ENCODE peak calls at places on chromosomes 11 and 22, in ten cellular contexts. J is dorsolateral prefrontal cortex, B is choroid plexus epithelial cell, R is fibroblast of villous mesenchyme, K is WTC11, P is cardiac fibroblast, N is heart right ventricle, I is uterus, X is left lung, O is IMR-90. Z is an unnamed sample.

GRCh38 chr11:2534131-2534956 is 89.5 kb downstream of the KCNQ1 start:
- DNase-seq in R (no peak), N (no peak), P (no peak), I (no peak), B (peak), O (no peak), J (no peak), X (peak), K (no peak), Z (peak)

GRCh38 chr11:1896895-1897294 is 5.2 kb upstream of the PRR33 start:
- DNase-seq in J (no peak), X (peak), I (no peak), B (no peak), N (peak), R (no peak), O (no peak), K (no peak), P (no peak), Z (peak)

GRCh38 chr11:32326522-32326921 is 108.8 kb downstream of the WT1 start:
- DNase-seq in O (no peak), N (no peak), X (no peak), B (no peak), I (no peak), R (peak), J (no peak), K (no peak), P (peak), Z (no peak)

GRCh38 chr11:129596361-129596760 is 219.3 kb upstream of the TMEM45B start:
- DNase-seq in K (no peak), J (no peak), I (no peak), O (no peak), R (no peak), P (no peak), X (no peak), N (no peak), B (peak), Z (no peak)

GRCh38 chr11:121687961-121688566 is 235.3 kb upstream of the SORL1-AS1 start:
- DNase-seq in I (no peak), N (no peak), J (no peak), O (peak), X (no peak), K (peak), P (peak), R (peak), B (peak), Z (no peak)

GRCh38 chr11:98207086-98207485 is 813.7 kb upstream of the CNTN5 start:
- DNase-seq in I (no peak), B (no peak), P (no peak), X (no peak), O (no peak), K (no peak), R (no peak), J (no peak), N (no peak), Z (no peak)

GRCh38 chr22:44391026-44391425 is 78.3 kb upstream of the SHISAL1 start:
- DNase-seq in O (no peak), N (no peak), P (no peak), R (no peak), B (no peak), I (no peak), J (no peak), X (peak), K (peak), Z (peak)

GRCh38 chr11:2085251-2086066 is 53.7 kb downstream of the IGF2 start:
- DNase-seq in K (no peak), J (no peak), R (no peak), I (no peak), N (no peak), O (no peak), P (no peak), B (no peak), X (no peak), Z (no peak)

GRCh38 chr22:34111210-34111824 is 191.0 kb upstream of the LARGE1 start:
- DNase-seq in K (peak), N (no peak), R (peak), I (peak), B (peak), O (no peak), J (peak), X (no peak), P (peak), Z (no peak)

GRCh38 chr22:42173183-42173926 is 42.7 kb upstream of the CYP2D6 start:
- DNase-seq in O (no peak), J (no peak), R (peak), K (no peak), N (no peak), P (peak), B (no peak), X (no peak), I (no peak), Z (no peak)

GRCh38 chr22:19576460-19577421 is 52.5 kb upstream of the CLDN5 start:
- DNase-seq in O (peak), B (peak), X (no peak), N (peak), I (no peak), K (no peak), P (peak), R (peak), J (no peak), Z (no peak)

GRCh38 chr11:69359735-69360470 is 65.9 kb downstream of the MYEOV start:
- DNase-seq in I (no peak), K (no peak), P (peak), J (no peak), N (no peak), O (peak), B (peak), X (no peak), R (peak), Z (peak)

GRCh38 chr22:29352778-29353177 is 35.6 kb downstream of the AP1B1 start:
- DNase-seq in R (no peak), J (no peak), P (no peak), K (no peak), I (no peak), B (no peak), N (no peak), O (no peak), X (no peak), Z (no peak)

GRCh38 chr11:3840289-3840869 is 380 bp downstream of the RHOG start:
- DNase-seq in P (no peak), J (no peak), K (no peak), I (no peak), N (no peak), R (peak), O (no peak), X (no peak), B (no peak), Z (no peak)

GRCh38 chr11:66291706-66292542 is at the start of gene TMEM151A:
- DNase-seq in I (no peak), J (peak), X (no peak), B (no peak), P (no peak), O (no peak), R (no peak), N (no peak), K (no peak), Z (no peak)

GRCh38 chr11:46272816-46273427 is 4.5 kb upstream of the CREB3L1 start:
- DNase-seq in P (peak), J (no peak), O (peak), R (peak), B (peak), N (peak), I (peak), X (peak), K (no peak), Z (no peak)

GRCh38 chr11:130582994-130583393 is 134.5 kb downstream of the ADAMTS15 start:
- DNase-seq in R (no peak), P (peak), X (no peak), I (no peak), N (no peak), K (no peak), J (no peak), O (no peak), B (peak), Z (no peak)

GRCh38 chr11:2208691-2209369 is 37.2 kb upstream of the TH start:
- DNase-seq in N (no peak), O (no peak), K (no peak), I (peak), P (no peak), B (no peak), R (no peak), X (no peak), J (no peak), Z (peak)

DNA sequence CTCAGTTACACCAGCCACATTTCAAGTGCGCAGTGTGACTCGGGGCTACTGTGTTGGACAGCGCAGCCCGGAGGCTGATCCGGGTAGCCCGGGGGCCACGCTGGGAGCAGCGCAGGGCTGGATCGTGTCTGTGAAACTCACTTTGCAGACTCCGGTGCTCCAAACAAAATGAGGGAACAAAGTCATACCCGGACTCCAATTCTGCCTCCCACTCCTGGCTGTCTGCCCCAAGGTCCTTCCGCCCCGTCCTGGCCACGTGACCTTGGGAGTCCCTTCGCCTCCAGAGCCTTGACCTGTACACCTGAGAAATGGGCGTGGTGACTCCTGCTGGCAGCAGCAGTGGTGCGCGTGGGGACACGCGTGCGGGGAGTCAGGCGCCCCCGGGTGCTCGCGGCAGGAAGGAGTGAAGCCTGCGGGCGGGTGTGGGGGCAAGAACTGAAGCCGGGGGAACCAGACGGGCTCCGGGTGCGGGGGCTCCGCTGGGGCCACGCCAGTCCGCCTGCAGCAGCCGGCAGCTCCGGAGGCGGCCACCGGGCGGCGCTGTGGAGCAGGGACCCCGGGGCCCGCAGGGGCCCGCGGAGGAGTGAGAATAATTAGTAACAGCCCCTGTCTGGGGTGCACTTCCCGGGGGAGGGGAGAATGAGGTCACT is 42.4 kb downstream of the KCNJ4 start:
- DNase-seq in X (no peak), O (no peak), B (no peak), K (peak), P (no peak), N (peak), J (no peak), R (no peak), I (peak), Z (peak)
- TF ChIP-seq CTCF in X (peak), O (peak), B (peak), K (peak), P (peak), N (peak), J (peak), R (peak), I (peak), Z (peak)

DNA sequence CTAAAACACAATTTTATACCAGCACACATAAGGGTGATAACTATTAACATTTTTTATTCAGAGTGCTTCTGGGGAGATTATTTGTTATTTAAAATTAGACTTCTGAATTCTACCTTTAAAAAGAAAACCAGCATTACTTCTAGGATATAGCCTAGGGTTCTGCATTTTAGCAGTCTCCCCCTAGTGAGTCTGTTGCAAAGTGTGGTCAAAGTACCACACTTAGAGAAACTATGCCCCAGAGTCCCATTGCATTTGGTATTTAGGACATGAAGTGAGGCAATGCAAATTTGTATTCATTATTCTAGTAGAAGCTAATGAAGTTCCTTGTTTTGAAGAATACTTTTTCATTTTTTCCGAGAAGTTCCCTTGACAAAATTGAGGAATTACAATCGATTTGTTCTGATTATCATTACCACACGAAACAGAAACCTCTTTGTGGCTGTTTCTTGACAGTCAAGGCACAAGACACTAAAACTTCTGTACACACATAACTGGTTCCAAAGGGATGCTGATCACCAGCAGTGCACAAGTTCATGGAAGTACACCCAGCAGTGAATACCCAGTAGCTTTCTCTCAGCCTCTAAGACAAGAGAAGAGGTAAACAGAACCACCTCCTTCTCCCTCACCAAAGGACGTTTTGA is 27.4 kb upstream of the CCDC34 start:
- DNase-seq in R (no peak), N (no peak), O (no peak), X (no peak), B (no peak), J (no peak), P (no peak), I (no peak), K (no peak), Z (no peak)
- TF ChIP-seq CTCF in R (no peak), N (no peak), O (no peak), X (no peak), B (no peak), J (no peak), P (no peak), I (no peak), K (no peak), Z (no peak)

GRCh38 chr11:43952401-43953342 is 10.2 kb downstream of the C11orf96 start:
- DNase-seq in B (no peak), R (no peak), X (no peak), I (no peak), P (no peak), O (no peak), J (no peak), N (no peak), K (no peak), Z (no peak)

GRCh38 chr11:43952020-43952400 is 9.6 kb downstream of the C11orf96 start:
- DNase-seq in K (no peak), N (no peak), B (no peak), I (no peak), X (no peak), P (no peak), O (no peak), R (no peak), J (no peak), Z (no peak)

GRCh38 chr11:43951231-43951630 is 8.8 kb downstream of the C11orf96 start:
- DNase-seq in X (no peak), I (no peak), O (no peak), K (no peak), J (no peak), N (no peak), R (no peak), B (no peak), P (no peak), Z (no peak)

GRCh38 chr11:43948341-43949185 is 6.1 kb downstream of the C11orf96 start:
- DNase-seq in P (no peak), B (no peak), I (no peak), K (no peak), R (no peak), J (no peak), X (no peak), N (no peak), O (no peak), Z (no peak)

DNA sequence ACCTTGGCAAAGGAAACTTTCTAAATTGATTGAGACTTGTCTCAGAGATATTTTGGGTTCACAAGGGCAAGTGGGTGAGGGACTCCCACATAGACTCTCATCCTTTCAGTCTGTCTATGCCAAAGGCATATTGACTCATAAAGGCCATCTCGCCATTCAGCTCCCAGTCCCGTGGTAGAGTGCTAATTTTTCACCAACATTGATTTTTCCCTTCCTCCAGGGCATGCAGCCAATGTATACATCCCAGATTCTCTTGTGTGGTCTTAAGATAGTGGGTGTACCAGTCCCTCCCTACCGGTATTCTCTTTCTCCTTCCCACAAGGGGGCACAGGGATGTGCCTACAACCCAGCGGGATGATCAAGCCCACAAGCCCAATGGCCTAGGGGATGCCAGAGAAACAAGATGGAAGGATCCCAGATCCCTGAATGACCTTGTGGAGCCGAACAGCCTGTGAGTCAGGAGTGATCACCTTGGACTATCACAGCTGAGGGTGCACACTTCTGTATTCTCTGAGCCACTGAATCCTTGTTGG is 8.0 kb downstream of the C11orf96 start:
- DNase-seq in J (no peak), R (no peak), K (no peak), I (no peak), N (no peak), B (no peak), P (no peak), O (no peak), X (no peak), Z (no peak)
- TF ChIP-seq CTCF in J (no peak), R (no peak), K (no peak), I (no peak), N (no peak), B (no peak), P (no peak), O (no peak), X (no peak), Z (no peak)

DNA sequence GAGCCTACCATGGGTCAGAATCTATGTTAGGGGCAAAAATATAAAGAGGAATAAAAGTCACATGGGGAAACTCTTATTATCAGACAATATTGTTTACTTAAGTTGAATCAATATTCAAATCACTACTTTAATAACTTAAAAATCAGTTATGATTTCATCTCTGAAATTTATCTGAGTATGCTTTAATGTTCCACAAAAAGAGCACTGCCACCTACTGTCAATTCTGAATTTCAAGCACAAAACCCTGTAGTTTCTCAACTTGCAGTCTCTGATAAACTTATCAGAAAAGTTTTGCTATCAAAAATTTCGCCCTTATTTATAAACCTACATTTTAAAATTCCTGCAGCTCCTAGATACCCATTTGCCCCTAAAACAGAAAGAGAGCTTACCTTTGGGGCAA is 47.3 kb downstream of the RDX start:
- DNase-seq in B (peak), J (no peak), O (no peak), K (no peak), X (no peak), N (no peak), R (no peak), P (peak), I (no peak), Z (no peak)
- TF ChIP-seq CTCF in B (peak), J (peak), O (peak), K (no peak), X (no peak), N (no peak), R (peak), P (no peak), I (no peak), Z (peak)

DNA sequence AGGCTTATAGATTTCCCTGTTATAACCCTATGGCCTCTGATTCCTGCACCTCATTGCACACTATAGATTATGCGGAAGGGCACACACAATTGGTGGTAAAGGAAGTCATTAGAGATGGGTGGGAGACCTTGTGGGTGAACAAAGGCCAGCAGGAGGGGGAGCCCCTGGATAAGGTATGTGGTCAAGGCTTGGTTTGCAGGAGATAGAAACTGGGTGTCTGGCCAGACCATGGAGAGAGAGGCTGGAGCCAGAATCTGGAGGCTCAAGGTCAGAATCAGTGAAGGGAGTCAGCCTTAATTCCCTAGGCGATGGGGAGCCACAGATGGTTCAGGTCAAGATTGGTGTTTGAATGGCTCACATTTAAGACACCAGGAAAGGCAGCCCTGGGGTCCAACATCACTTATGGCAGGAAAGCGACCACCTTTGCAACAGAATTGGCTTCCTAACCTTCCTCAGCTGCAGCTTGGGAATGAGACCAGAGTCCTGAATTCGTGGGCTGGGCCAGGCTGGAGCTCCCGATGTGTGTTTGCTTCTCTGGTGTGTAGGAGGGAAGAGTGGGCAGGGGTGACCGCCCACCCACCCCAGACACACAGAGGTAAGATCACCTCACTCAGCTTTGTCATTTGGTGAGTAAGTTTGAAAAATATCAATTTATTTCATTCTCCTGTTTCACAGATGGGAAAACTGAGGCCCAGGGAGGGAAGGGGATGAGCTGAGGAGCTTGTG is 22.7 kb upstream of the SCUBE1 start:
- DNase-seq in K (no peak), I (no peak), J (no peak), N (no peak), O (no peak), X (no peak), B (no peak), P (no peak), R (no peak), Z (no peak)
- TF ChIP-seq CTCF in K (no peak), I (no peak), J (no peak), N (no peak), O (no peak), X (no peak), B (no peak), P (no peak), R (no peak), Z (no peak)

DNA sequence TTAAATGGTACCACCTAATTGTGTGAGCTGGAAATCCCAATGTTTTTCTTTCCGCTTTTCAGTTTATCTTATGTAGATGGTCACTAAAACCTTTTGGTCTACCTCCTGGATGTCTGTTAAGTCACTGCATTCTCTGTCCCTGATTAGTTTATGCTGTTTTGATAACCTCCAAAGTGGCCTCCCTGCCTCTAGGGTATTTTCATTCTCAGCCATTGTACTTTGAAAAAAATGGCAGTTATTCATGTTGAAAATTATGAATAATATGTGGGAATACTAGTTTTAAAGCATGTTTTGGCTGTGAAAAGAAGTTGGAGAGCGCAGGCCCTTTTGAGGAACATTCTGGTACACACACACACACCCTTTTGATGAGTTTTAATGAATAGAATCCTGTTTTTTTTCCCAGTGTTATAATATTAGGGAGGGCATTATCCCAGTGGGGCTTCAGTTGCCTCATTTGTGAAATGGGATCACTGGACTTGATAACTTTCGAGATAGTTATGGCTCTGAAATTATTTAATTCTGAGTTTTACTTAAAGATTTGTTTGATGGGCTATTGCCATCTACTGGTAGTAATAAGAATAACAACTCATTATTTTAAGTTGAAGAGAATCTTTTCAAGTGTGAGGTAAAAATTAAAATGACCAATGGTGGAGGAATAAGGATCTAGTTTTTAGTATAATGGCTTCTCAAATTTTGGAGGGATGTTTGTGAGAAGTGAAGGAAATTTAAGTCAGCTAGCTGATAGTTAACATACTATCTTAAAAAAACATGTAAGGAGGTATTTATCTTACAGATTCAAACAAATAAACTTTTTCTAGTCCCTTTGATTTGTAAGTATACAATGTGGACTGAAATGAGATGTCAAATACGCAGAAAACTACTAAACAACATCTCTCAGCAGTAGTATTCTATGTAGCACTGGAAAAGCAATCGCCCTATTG is 3.9 kb downstream of the FDX1 start:
- DNase-seq in K (no peak), O (peak), J (no peak), B (peak), N (no peak), I (no peak), P (peak), R (peak), X (no peak), Z (no peak)
- TF ChIP-seq CTCF in K (peak), O (peak), J (peak), B (peak), N (peak), I (peak), P (peak), R (peak), X (peak), Z (peak)